ENCODE peak calls at places on chromosomes 11 and 22, in ten cellular contexts. One of them, this sample, is unnamed.

GRCh38 chr11:13644997-13645667 is 23.3 kb upstream of the FAR1 start:
- DNase-seq in psoas muscle: no peak
- DNase-seq in osteocyte: no peak
- DNase-seq in activated B cell treated with CpG ODN at 0.5 μM for 24 hours: no peak
- DNase-seq in uterus: no peak
- DNase-seq in chondrocyte: no peak
- DNase-seq in type B pancreatic cell: no peak
- DNase-seq in AG04449: no peak
- DNase-seq in RWPE1: peak; percentile 32
- DNase-seq in upper lobe of right lung: no peak
- DNase-seq in this sample: no peak

GRCh38 chr22:27101288-27101687 is 443.9 kb downstream of the MIAT start:
- DNase-seq in chondrocyte: no peak
- DNase-seq in RWPE1: no peak
- DNase-seq in activated B cell treated with CpG ODN at 0.5 μM for 24 hours: no peak
- DNase-seq in upper lobe of right lung: no peak
- DNase-seq in AG04449: no peak
- DNase-seq in uterus: no peak
- DNase-seq in type B pancreatic cell: no peak
- DNase-seq in psoas muscle: no peak
- DNase-seq in osteocyte: no peak
- DNase-seq in this sample: no peak

GRCh38 chr11:76524919-76525318 is 80.1 kb downstream of the EMSY start:
- DNase-seq in psoas muscle: no peak
- DNase-seq in uterus: peak; percentile 24
- DNase-seq in type B pancreatic cell: no peak
- DNase-seq in upper lobe of right lung: no peak
- DNase-seq in activated B cell treated with CpG ODN at 0.5 μM for 24 hours: no peak
- DNase-seq in RWPE1: peak; percentile 13
- DNase-seq in osteocyte: no peak
- DNase-seq in AG04449: no peak
- DNase-seq in chondrocyte: no peak
- DNase-seq in this sample: no peak

GRCh38 chr22:25156736-25157135 is 42.9 kb upstream of the CRYBB3 start:
- DNase-seq in upper lobe of right lung: no peak
- DNase-seq in psoas muscle: no peak
- DNase-seq in type B pancreatic cell: no peak
- DNase-seq in uterus: no peak
- DNase-seq in chondrocyte: peak; percentile 58
- DNase-seq in activated B cell treated with CpG ODN at 0.5 μM for 24 hours: no peak
- DNase-seq in osteocyte: no peak
- DNase-seq in RWPE1: no peak
- DNase-seq in AG04449: no peak
- DNase-seq in this sample: no peak

GRCh38 chr11:17354070-17354924 is 2.7 kb downstream of the NCR3LG1 start:
- DNase-seq in osteocyte: no peak
- DNase-seq in upper lobe of right lung: no peak
- DNase-seq in AG04449: no peak
- DNase-seq in RWPE1: peak; percentile 65
- DNase-seq in type B pancreatic cell: no peak
- DNase-seq in activated B cell treated with CpG ODN at 0.5 μM for 24 hours: no peak
- DNase-seq in uterus: peak; percentile 63
- DNase-seq in psoas muscle: no peak
- DNase-seq in chondrocyte: no peak
- DNase-seq in this sample: peak; percentile 27

GRCh38 chr22:17199131-17199731 is 20.0 kb downstream of the ADA2 start:
- DNase-seq in psoas muscle: peak; percentile 67
- DNase-seq in osteocyte: no peak
- DNase-seq in RWPE1: no peak
- DNase-seq in type B pancreatic cell: no peak
- DNase-seq in activated B cell treated with CpG ODN at 0.5 μM for 24 hours: no peak
- DNase-seq in uterus: peak; percentile 36
- DNase-seq in AG04449: no peak
- DNase-seq in upper lobe of right lung: no peak
- DNase-seq in chondrocyte: no peak
- DNase-seq in this sample: no peak

GRCh38 chr11:108177570-108177969 is 44.9 kb downstream of the NPAT start:
- DNase-seq in uterus: no peak
- DNase-seq in chondrocyte: no peak
- DNase-seq in upper lobe of right lung: no peak
- DNase-seq in type B pancreatic cell: no peak
- DNase-seq in RWPE1: no peak
- DNase-seq in osteocyte: no peak
- DNase-seq in AG04449: no peak
- DNase-seq in activated B cell treated with CpG ODN at 0.5 μM for 24 hours: no peak
- DNase-seq in psoas muscle: no peak
- DNase-seq in this sample: no peak

GRCh38 chr11:57303280-57303989 is 21.3 kb downstream of the TNKS1BP1 start:
- DNase-seq in uterus: no peak
- DNase-seq in psoas muscle: peak; percentile 38
- DNase-seq in RWPE1: no peak
- DNase-seq in upper lobe of right lung: no peak
- DNase-seq in chondrocyte: no peak
- DNase-seq in type B pancreatic cell: no peak
- DNase-seq in AG04449: no peak
- DNase-seq in osteocyte: no peak
- DNase-seq in activated B cell treated with CpG ODN at 0.5 μM for 24 hours: no peak
- DNase-seq in this sample: no peak

GRCh38 chr22:43110927-43111623 is 525 bp downstream of the BIK start:
- DNase-seq in chondrocyte: no peak
- DNase-seq in osteocyte: no peak
- DNase-seq in activated B cell treated with CpG ODN at 0.5 μM for 24 hours: peak; percentile 31
- DNase-seq in AG04449: no peak
- DNase-seq in RWPE1: no peak
- DNase-seq in upper lobe of right lung: peak; percentile 83
- DNase-seq in type B pancreatic cell: no peak
- DNase-seq in psoas muscle: no peak
- DNase-seq in uterus: no peak
- DNase-seq in this sample: no peak

GRCh38 chr11:65423516-65424199 is 1.1 kb downstream of the NEAT1 start:
- DNase-seq in activated B cell treated with CpG ODN at 0.5 μM for 24 hours: no peak
- DNase-seq in RWPE1: no peak
- DNase-seq in psoas muscle: peak; percentile 58
- DNase-seq in type B pancreatic cell: no peak
- DNase-seq in AG04449: no peak
- DNase-seq in uterus: peak; percentile 28
- DNase-seq in upper lobe of right lung: peak; percentile 69
- DNase-seq in osteocyte: peak; percentile 74
- DNase-seq in chondrocyte: no peak
- DNase-seq in this sample: no peak

GRCh38 chr22:37196539-37197450 is 8.7 kb upstream of the C1QTNF6 start:
- DNase-seq in RWPE1: peak; percentile 77
- DNase-seq in type B pancreatic cell: no peak
- DNase-seq in upper lobe of right lung: peak; percentile 89
- DNase-seq in osteocyte: no peak
- DNase-seq in psoas muscle: peak; percentile 93
- DNase-seq in activated B cell treated with CpG ODN at 0.5 μM for 24 hours: no peak
- DNase-seq in chondrocyte: peak; percentile 66
- DNase-seq in uterus: peak; percentile 90
- DNase-seq in AG04449: peak; percentile 41
- DNase-seq in this sample: peak; percentile 43
- TF ChIP-seq CTCF in RWPE1: no peak
- TF ChIP-seq CTCF in type B pancreatic cell: no peak
- TF ChIP-seq CTCF in upper lobe of right lung: peak; percentile 20
- TF ChIP-seq CTCF in osteocyte: no peak
- TF ChIP-seq CTCF in psoas muscle: peak; percentile 43
- TF ChIP-seq CTCF in activated B cell treated with CpG ODN at 0.5 μM for 24 hours: no peak
- TF ChIP-seq CTCF in chondrocyte: no peak
- TF ChIP-seq CTCF in uterus: peak; percentile 30
- TF ChIP-seq CTCF in AG04449: no peak
- TF ChIP-seq CTCF in this sample: no peak

GRCh38 chr22:50191041-50191740 is 5.5 kb downstream of the TRABD start:
- DNase-seq in AG04449: no peak
- DNase-seq in upper lobe of right lung: no peak
- DNase-seq in type B pancreatic cell: no peak
- DNase-seq in osteocyte: no peak
- DNase-seq in RWPE1: no peak
- DNase-seq in activated B cell treated with CpG ODN at 0.5 μM for 24 hours: peak; percentile 73
- DNase-seq in psoas muscle: no peak
- DNase-seq in uterus: no peak
- DNase-seq in chondrocyte: no peak
- DNase-seq in this sample: no peak

GRCh38 chr22:50189849-50190181 is 4.1 kb downstream of the TRABD start:
- DNase-seq in activated B cell treated with CpG ODN at 0.5 μM for 24 hours: no peak
- DNase-seq in chondrocyte: no peak
- DNase-seq in upper lobe of right lung: no peak
- DNase-seq in RWPE1: no peak
- DNase-seq in AG04449: no peak
- DNase-seq in psoas muscle: no peak
- DNase-seq in type B pancreatic cell: no peak
- DNase-seq in uterus: no peak
- DNase-seq in osteocyte: no peak
- DNase-seq in this sample: no peak

GRCh38 chr22:50189184-50189848 is 3.6 kb downstream of the TRABD start:
- DNase-seq in RWPE1: no peak
- DNase-seq in psoas muscle: peak; percentile 67
- DNase-seq in chondrocyte: no peak
- DNase-seq in AG04449: no peak
- DNase-seq in upper lobe of right lung: no peak
- DNase-seq in osteocyte: no peak
- DNase-seq in activated B cell treated with CpG ODN at 0.5 μM for 24 hours: no peak
- DNase-seq in type B pancreatic cell: no peak
- DNase-seq in uterus: no peak
- DNase-seq in this sample: no peak

GRCh38 chr22:50192056-50192824 is 6.5 kb downstream of the TRABD start:
- DNase-seq in osteocyte: no peak
- DNase-seq in chondrocyte: no peak
- DNase-seq in type B pancreatic cell: no peak
- DNase-seq in activated B cell treated with CpG ODN at 0.5 μM for 24 hours: no peak
- DNase-seq in AG04449: no peak
- DNase-seq in uterus: no peak
- DNase-seq in upper lobe of right lung: no peak
- DNase-seq in RWPE1: no peak
- DNase-seq in psoas muscle: no peak
- DNase-seq in this sample: no peak

DNA sequence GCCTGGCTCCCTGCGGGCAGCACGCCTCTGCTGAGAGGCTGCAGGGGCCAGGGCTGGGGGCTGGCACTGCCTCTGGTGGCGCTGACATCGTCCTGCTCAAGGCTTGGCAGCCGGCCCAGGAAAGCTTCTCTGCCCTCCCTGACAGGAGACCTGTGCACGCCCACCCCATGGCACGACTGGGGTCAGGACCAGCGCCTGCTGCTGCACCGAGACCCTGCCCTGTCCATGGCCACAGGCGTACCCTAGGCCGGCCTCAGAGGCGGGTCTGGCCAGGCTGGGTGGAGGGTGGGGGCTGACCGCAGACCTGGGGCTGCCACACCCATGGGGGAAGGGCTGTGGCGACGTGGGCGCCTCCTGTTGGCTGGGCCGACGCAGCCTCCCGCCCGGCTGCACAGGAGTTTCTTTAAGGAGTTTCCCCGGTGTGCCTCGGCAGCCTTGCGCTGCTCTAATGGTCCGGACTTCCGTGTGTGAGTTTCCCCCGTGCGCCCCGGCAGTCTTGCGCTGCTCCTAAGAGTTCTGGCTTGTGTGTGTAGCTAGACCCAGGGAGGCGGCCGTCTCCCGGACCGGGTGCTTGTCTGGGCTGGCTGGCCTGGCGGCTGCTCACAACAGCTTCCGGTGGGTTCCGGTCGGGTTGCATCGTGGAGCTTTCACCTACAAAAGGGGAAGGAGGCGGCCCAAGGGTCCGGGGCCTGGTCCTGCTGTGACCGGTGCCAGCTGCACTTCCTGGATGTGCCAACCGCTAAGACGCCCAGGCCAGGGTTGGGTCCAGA is 4.7 kb downstream of the TRABD start:
- DNase-seq in activated B cell treated with CpG ODN at 0.5 μM for 24 hours: peak; percentile 85
- DNase-seq in uterus: peak; percentile 60
- DNase-seq in chondrocyte: no peak
- DNase-seq in psoas muscle: peak; percentile 86
- DNase-seq in RWPE1: peak; percentile 62
- DNase-seq in AG04449: no peak
- DNase-seq in osteocyte: no peak
- DNase-seq in upper lobe of right lung: peak; percentile 94
- DNase-seq in type B pancreatic cell: no peak
- DNase-seq in this sample: no peak
- TF ChIP-seq CTCF in activated B cell treated with CpG ODN at 0.5 μM for 24 hours: no peak
- TF ChIP-seq CTCF in uterus: peak; percentile 19
- TF ChIP-seq CTCF in chondrocyte: peak; percentile 67
- TF ChIP-seq CTCF in psoas muscle: no peak
- TF ChIP-seq CTCF in RWPE1: peak; percentile 47
- TF ChIP-seq CTCF in AG04449: peak; percentile 27
- TF ChIP-seq CTCF in osteocyte: no peak
- TF ChIP-seq CTCF in upper lobe of right lung: peak; percentile 52
- TF ChIP-seq CTCF in type B pancreatic cell: no peak
- TF ChIP-seq CTCF in this sample: no peak

DNA sequence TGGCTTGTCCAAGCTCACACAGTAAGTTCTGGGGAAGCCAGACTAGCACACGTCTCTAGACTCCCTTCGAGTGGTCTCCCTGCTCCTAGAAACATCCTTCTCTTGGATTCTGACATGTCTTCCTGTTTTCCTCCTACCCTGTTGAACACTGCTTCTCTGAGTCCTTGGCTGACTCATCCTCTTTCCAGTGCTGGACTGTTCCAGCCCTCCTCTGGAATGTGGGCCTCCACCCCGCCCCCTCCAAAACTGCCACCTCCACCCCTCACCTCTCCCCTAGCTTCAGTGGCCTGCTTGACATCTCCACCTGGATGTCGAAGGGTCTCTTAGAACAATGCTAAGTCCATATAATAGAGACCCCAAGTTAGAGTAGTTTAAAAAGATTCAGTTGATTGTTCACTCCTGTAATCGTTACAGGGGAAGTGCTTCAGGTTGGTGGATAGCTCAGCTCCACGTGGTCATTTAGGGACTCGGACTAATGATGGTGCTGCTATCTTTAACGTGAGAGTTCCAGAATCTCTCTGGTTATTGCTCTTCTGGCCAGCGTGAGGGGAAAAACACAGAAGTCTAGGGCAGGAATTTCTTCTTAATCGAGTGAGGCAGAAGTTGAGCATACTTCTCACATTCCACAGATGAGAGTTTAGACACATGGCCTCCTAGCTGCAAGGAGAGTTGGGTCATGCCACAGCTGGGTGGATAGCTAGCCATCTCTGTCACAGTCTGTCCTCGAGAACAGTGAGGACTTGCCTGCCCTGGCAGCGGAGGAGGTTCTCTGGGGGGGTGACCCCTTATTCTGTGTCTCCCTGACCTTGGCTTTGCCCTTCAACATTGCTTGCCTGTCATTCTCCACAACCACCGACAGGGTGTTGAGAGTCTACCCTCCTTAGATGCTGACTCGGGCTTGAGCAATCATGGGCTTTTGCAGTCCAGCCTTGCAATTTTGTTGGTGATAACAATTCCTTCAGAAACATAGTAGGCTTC is 4.7 kb upstream of the C11orf96 start:
- DNase-seq in AG04449: peak; percentile 59
- DNase-seq in upper lobe of right lung: no peak
- DNase-seq in activated B cell treated with CpG ODN at 0.5 μM for 24 hours: no peak
- DNase-seq in RWPE1: peak; percentile 87
- DNase-seq in chondrocyte: no peak
- DNase-seq in psoas muscle: no peak
- DNase-seq in osteocyte: no peak
- DNase-seq in uterus: no peak
- DNase-seq in type B pancreatic cell: no peak
- DNase-seq in this sample: no peak
- TF ChIP-seq CTCF in AG04449: no peak
- TF ChIP-seq CTCF in upper lobe of right lung: peak; percentile 23
- TF ChIP-seq CTCF in activated B cell treated with CpG ODN at 0.5 μM for 24 hours: no peak
- TF ChIP-seq CTCF in RWPE1: no peak
- TF ChIP-seq CTCF in chondrocyte: peak; percentile 36
- TF ChIP-seq CTCF in psoas muscle: no peak
- TF ChIP-seq CTCF in osteocyte: no peak
- TF ChIP-seq CTCF in uterus: no peak
- TF ChIP-seq CTCF in type B pancreatic cell: peak; percentile 29
- TF ChIP-seq CTCF in this sample: no peak

GRCh38 chr11:11969380-11970215 is 38.8 kb downstream of the DKK3 start:
- DNase-seq in uterus: no peak
- DNase-seq in osteocyte: no peak
- DNase-seq in chondrocyte: no peak
- DNase-seq in upper lobe of right lung: no peak
- DNase-seq in RWPE1: no peak
- DNase-seq in psoas muscle: peak; percentile 53
- DNase-seq in AG04449: no peak
- DNase-seq in type B pancreatic cell: peak; percentile 55
- DNase-seq in activated B cell treated with CpG ODN at 0.5 μM for 24 hours: no peak
- DNase-seq in this sample: no peak
- TF ChIP-seq CTCF in uterus: no peak
- TF ChIP-seq CTCF in osteocyte: no peak
- TF ChIP-seq CTCF in chondrocyte: no peak
- TF ChIP-seq CTCF in upper lobe of right lung: no peak
- TF ChIP-seq CTCF in RWPE1: no peak
- TF ChIP-seq CTCF in psoas muscle: no peak
- TF ChIP-seq CTCF in AG04449: no peak
- TF ChIP-seq CTCF in type B pancreatic cell: no peak
- TF ChIP-seq CTCF in activated B cell treated with CpG ODN at 0.5 μM for 24 hours: no peak
- TF ChIP-seq CTCF in this sample: no peak